ENCODE peak calls at places on chromosomes 1 and 21, in nine cellular contexts. W is heart right ventricle, X is transverse colon, Q is endodermal cell, R is body of pancreas, T is fibroblast of lung, G is PC-9, D is heart left ventricle, C is cardiac muscle cell. A is an unnamed sample.

GRCh38 chr1:48617227-48617626 is 145.2 kb upstream of the SPATA6 start:
- DNase-seq in D (no peak), X (no peak), Q (no peak), T (peak; percentile 74), W (no peak), C (no peak), R (no peak), G (no peak), A (no peak)

GRCh38 chr1:2019162-2019542 is at the start of gene GABRD:
- DNase-seq in W (no peak), X (no peak), G (no peak), R (no peak), T (peak; percentile 4), D (no peak), C (peak; percentile 62), Q (no peak), A (no peak)

GRCh38 chr1:33133478-33134105 is 48.3 kb downstream of the TRIM62 start:
- DNase-seq in G (no peak), W (no peak), T (no peak), D (no peak), X (no peak), R (no peak), Q (peak; percentile 26), C (no peak), A (no peak)

GRCh38 chr1:75795703-75796193 is 934 bp upstream of the MSH4 start:
- DNase-seq in C (no peak), W (no peak), T (no peak), G (no peak), X (no peak), Q (peak; percentile 47), R (no peak), D (no peak), A (no peak)

GRCh38 chr1:42767510-42767924 is 468 bp downstream of the C1orf50 start:
- DNase-seq in Q (no peak), C (no peak), R (no peak), G (no peak), W (no peak), T (no peak), D (no peak), X (no peak), A (no peak)

GRCh38 chr1:39481289-39481688 is 10.1 kb upstream of the BMP8A start:
- DNase-seq in G (no peak), T (no peak), X (no peak), R (no peak), Q (no peak), D (no peak), C (no peak), W (no peak), A (no peak)

GRCh38 chr21:41133896-41134522 is 34.0 kb upstream of the BACE2 start:
- DNase-seq in C (peak; percentile 48), Q (peak; percentile 57), R (no peak), D (no peak), X (no peak), G (no peak), T (peak; percentile 52), W (no peak), A (no peak)

GRCh38 chr1:239677362-239677761 is 291.0 kb downstream of the CHRM3 start:
- DNase-seq in D (no peak), T (no peak), G (no peak), X (no peak), R (no peak), C (no peak), W (no peak), Q (no peak), A (no peak)

GRCh38 chr1:56331892-56332567 is 247.3 kb downstream of the PLPP3 start:
- DNase-seq in X (no peak), R (peak; percentile 7), D (no peak), C (peak; percentile 86), G (no peak), Q (no peak), W (no peak), T (peak; percentile 83), A (no peak)

GRCh38 chr1:58618303-58618702 is 41.3 kb upstream of the TACSTD2 start:
- DNase-seq in T (peak; percentile 95), W (no peak), G (peak; percentile 89), X (peak; percentile 18), Q (no peak), R (peak; percentile 64), C (no peak), D (no peak), A (no peak)

DNA sequence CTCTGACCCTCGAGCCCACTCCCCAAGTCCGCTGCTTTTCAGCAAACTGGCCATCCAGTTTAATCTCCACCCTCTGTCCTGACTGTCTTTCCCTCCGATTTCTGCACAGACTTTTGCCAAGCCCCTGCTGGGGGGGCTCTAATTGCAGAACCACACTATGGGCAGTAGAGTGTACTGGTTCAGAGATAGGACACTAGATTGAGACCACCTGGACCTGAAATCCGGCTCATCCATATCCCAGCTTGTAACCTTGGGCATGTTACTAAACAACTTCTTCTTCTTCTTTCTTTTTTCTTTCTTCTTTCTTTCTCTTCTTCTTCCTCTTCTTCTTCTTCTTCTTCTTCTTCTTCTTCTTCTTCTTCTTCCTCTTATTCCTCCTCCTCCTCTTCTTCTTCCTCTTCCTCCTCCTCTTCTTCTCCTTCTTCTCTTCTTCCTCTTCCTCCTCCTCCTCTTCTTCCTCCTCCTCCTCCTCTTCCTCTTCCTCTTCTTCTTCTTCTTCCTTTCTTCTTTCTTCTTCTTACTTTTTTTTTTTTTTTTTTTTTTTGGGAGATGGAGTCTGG is 7.7 kb downstream of the LRRC71 start:
- DNase-seq in W (no peak), C (no peak), R (no peak), G (no peak), T (no peak), D (no peak), X (no peak), Q (no peak), A (no peak)
- TF ChIP-seq CTCF in W (no peak), C (no peak), R (no peak), G (peak; percentile 43), T (no peak), D (no peak), X (no peak), Q (peak; percentile 13), A (no peak)

GRCh38 chr1:223700942-223701637 is 11.2 kb upstream of the CAPN2 start:
- DNase-seq in T (peak; percentile 99), C (no peak), D (no peak), W (no peak), G (peak; percentile 97), R (peak; percentile 20), X (no peak), Q (peak; percentile 73), A (no peak)

GRCh38 chr1:223704921-223705878 is 7.1 kb upstream of the CAPN2 start:
- DNase-seq in T (peak; percentile 77), Q (peak; percentile 43), G (peak; percentile 81), R (no peak), X (no peak), C (peak; percentile 74), W (no peak), D (no peak), A (no peak)

GRCh38 chr1:223702735-223703667 is 9.3 kb upstream of the CAPN2 start:
- DNase-seq in W (no peak), X (no peak), G (peak; percentile 88), T (peak; percentile 76), C (no peak), R (no peak), D (no peak), Q (peak; percentile 59), A (no peak)

GRCh38 chr1:223706077-223706988 is 6.0 kb upstream of the CAPN2 start:
- DNase-seq in X (peak; percentile 42), R (no peak), Q (peak; percentile 51), G (peak; percentile 92), D (no peak), T (peak; percentile 89), C (peak; percentile 88), W (no peak), A (peak; percentile 55)

DNA sequence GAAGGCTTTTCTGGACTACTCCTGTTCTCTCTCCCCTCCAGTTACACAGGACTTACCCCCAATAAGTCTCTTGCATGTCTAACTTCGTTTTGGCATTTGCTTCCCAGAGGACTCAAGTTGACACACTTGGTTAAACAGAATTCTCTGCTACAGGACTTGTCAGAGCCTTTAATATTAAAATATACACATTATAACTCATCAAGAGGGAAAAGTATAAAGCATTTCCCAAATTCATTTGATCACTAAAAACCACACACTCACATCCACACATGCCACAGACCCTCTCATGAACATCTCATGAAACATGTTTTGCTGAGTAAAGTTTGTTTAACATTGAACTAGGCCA is 8.7 kb upstream of the CAPN2 start:
- DNase-seq in X (no peak), T (no peak), W (no peak), Q (peak; percentile 11), D (no peak), G (no peak), C (no peak), R (no peak), A (no peak)
- H3K4me1 ChIP-seq in X (peaks cover 10% of the 10 kb centered on the region), T (peaks cover 57% of the 10 kb centered on the region), W (peaks cover 10% of the 10 kb centered on the region), Q (peaks cover 5% of the 10 kb centered on the region), D (peaks cover 45% of the 10 kb centered on the region), G (peaks cover 96% of the 10 kb centered on the region), C (peaks cover 30% of the 10 kb centered on the region), R (peaks cover 22% of the 10 kb centered on the region), A (peaks cover 10% of the 10 kb centered on the region)

GRCh38 chr1:23074012-23074411 is 54.7 kb downstream of the KDM1A start:
- DNase-seq in Q (no peak), D (no peak), G (no peak), W (no peak), T (no peak), C (no peak), R (no peak), X (no peak), A (no peak)
- H3K36me3 ChIP-seq in Q (peaks cover 83% of the 10 kb centered on the region), D (peaks cover 20% of the 10 kb centered on the region), G (peaks cover 54% of the 10 kb centered on the region), W (peaks cover 89% of the 10 kb centered on the region), T (peaks cover 7% of the 10 kb centered on the region), C (peaks cover 71% of the 10 kb centered on the region), R (no peaks in the 10 kb centered on the region), X (no peaks in the 10 kb centered on the region), A (peaks cover 45% of the 10 kb centered on the region)

GRCh38 chr1:119831027-119831426 is 19.8 kb upstream of the REG4 start:
- DNase-seq in T (no peak), X (no peak), W (no peak), D (no peak), G (no peak), R (no peak), C (no peak), Q (no peak), A (no peak)

GRCh38 chr1:119829636-119830035 is 18.4 kb upstream of the REG4 start:
- DNase-seq in Q (no peak), G (no peak), W (no peak), C (no peak), R (no peak), X (no peak), D (no peak), T (no peak), A (no peak)

GRCh38 chr1:119822406-119822805 is 11.1 kb upstream of the REG4 start:
- DNase-seq in T (no peak), D (no peak), W (no peak), Q (no peak), R (no peak), G (no peak), C (no peak), X (no peak), A (no peak)

GRCh38 chr1:119828266-119828665 is 17.0 kb upstream of the REG4 start:
- DNase-seq in Q (no peak), C (no peak), T (no peak), D (no peak), X (no peak), R (no peak), G (no peak), W (no peak), A (no peak)

DNA sequence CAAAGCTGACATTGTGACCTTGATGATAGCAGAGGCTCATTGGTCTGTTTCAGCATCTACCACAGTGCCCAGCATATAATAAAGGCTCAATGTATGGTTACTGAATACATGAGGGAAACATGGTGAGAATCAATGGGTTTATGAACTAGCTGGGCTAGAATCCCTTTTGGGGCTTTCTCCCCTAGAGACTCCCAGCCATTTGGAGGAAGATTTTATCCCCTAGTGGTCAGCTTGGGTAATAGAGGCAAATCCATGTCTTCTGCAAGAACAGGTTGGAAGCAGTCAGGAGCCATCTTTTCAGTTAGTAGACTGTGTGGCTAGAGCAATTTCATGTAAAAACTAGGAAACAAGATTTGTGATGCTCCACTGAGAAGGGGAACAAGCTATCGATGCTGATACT is 15.8 kb upstream of the REG4 start:
- DNase-seq in C (no peak), W (no peak), G (no peak), Q (no peak), D (no peak), T (no peak), R (no peak), X (no peak), A (no peak)
- TF ChIP-seq CTCF in C (peak; percentile 44), W (no peak), G (peak; percentile 57), Q (peak; percentile 78), D (no peak), T (peak; percentile 40), R (peak; percentile 21), X (peak; percentile 20), A (peak; percentile 60)

A was measured in BE2C.